ENCODE peak calls at places on chromosomes 5 and 9, in seven cellular contexts. One of them, this sample, is unnamed.

GRCh38 chr5:32014345-32014744 is 159.8 kb downstream of the GOLPH3 start:
- DNase-seq in MM.1S: no peak
- DNase-seq in fibroblast of lung: no peak
- DNase-seq in breast epithelium: no peak
- DNase-seq in GM12865: no peak
- DNase-seq in PC-9: no peak
- DNase-seq in GM12878: no peak
- DNase-seq in this sample: no peak

GRCh38 chr9:124360277-124360676 is 55.0 kb downstream of the PSMB7 start:
- DNase-seq in MM.1S: no peak
- DNase-seq in fibroblast of lung: no peak
- DNase-seq in breast epithelium: no peak
- DNase-seq in GM12865: no peak
- DNase-seq in PC-9: no peak
- DNase-seq in GM12878: no peak
- DNase-seq in this sample: no peak

GRCh38 chr9:17843236-17843635 is 264.4 kb downstream of the SH3GL2 start:
- DNase-seq in MM.1S: no peak
- DNase-seq in fibroblast of lung: no peak
- DNase-seq in breast epithelium: no peak
- DNase-seq in GM12865: no peak
- DNase-seq in PC-9: no peak
- DNase-seq in GM12878: no peak
- DNase-seq in this sample: no peak

GRCh38 chr5:115952579-115952978 is 9.7 kb upstream of the LVRN start:
- DNase-seq in MM.1S: no peak
- DNase-seq in fibroblast of lung: no peak
- DNase-seq in breast epithelium: no peak
- DNase-seq in GM12865: no peak
- DNase-seq in PC-9: no peak
- DNase-seq in GM12878: no peak
- DNase-seq in this sample: no peak

GRCh38 chr5:169094586-169095409 is 206.1 kb downstream of the SLIT3 start:
- DNase-seq in MM.1S: no peak
- DNase-seq in fibroblast of lung: peak
- DNase-seq in breast epithelium: no peak
- DNase-seq in GM12865: no peak
- DNase-seq in PC-9: no peak
- DNase-seq in GM12878: no peak
- DNase-seq in this sample: no peak

GRCh38 chr5:154077692-154078091 is 38.9 kb downstream of the MFAP3 start:
- DNase-seq in MM.1S: no peak
- DNase-seq in fibroblast of lung: peak
- DNase-seq in breast epithelium: no peak
- DNase-seq in GM12865: no peak
- DNase-seq in PC-9: no peak
- DNase-seq in GM12878: no peak
- DNase-seq in this sample: no peak

GRCh38 chr5:34682926-34683623 is 26.9 kb downstream of the RAI14 start:
- DNase-seq in MM.1S: no peak
- DNase-seq in fibroblast of lung: peak
- DNase-seq in breast epithelium: no peak
- DNase-seq in GM12865: no peak
- DNase-seq in PC-9: peak
- DNase-seq in GM12878: no peak
- DNase-seq in this sample: peak

GRCh38 chr5:144386315-144386714 is 215.6 kb downstream of the KCTD16 start:
- DNase-seq in MM.1S: no peak
- DNase-seq in fibroblast of lung: no peak
- DNase-seq in breast epithelium: no peak
- DNase-seq in GM12865: no peak
- DNase-seq in PC-9: no peak
- DNase-seq in GM12878: no peak
- DNase-seq in this sample: no peak

GRCh38 chr5:1378096-1378495 is 33.2 kb upstream of the CLPTM1L start:
- DNase-seq in MM.1S: no peak
- DNase-seq in fibroblast of lung: no peak
- DNase-seq in breast epithelium: no peak
- DNase-seq in GM12865: no peak
- DNase-seq in PC-9: no peak
- DNase-seq in GM12878: no peak
- DNase-seq in this sample: no peak

GRCh38 chr9:137341227-137341626 is 39.2 kb upstream of the NRARP start:
- DNase-seq in MM.1S: no peak
- DNase-seq in fibroblast of lung: no peak
- DNase-seq in breast epithelium: no peak
- DNase-seq in GM12865: no peak
- DNase-seq in PC-9: no peak
- DNase-seq in GM12878: no peak
- DNase-seq in this sample: no peak

GRCh38 chr9:12859704-12860251 is 85.0 kb downstream of the LURAP1L start:
- DNase-seq in MM.1S: no peak
- DNase-seq in fibroblast of lung: peak
- DNase-seq in breast epithelium: no peak
- DNase-seq in GM12865: no peak
- DNase-seq in PC-9: peak
- DNase-seq in GM12878: no peak
- DNase-seq in this sample: peak

GRCh38 chr5:61301820-61302563 is 30.1 kb upstream of the ZSWIM6 start:
- DNase-seq in MM.1S: no peak
- DNase-seq in fibroblast of lung: peak
- DNase-seq in breast epithelium: peak
- DNase-seq in GM12865: no peak
- DNase-seq in PC-9: peak
- DNase-seq in GM12878: no peak
- DNase-seq in this sample: peak

GRCh38 chr5:43191740-43192557 is at the start of gene NIM1K:
- DNase-seq in MM.1S: peak
- DNase-seq in fibroblast of lung: peak
- DNase-seq in breast epithelium: peak
- DNase-seq in GM12865: peak
- DNase-seq in PC-9: peak
- DNase-seq in GM12878: no peak
- DNase-seq in this sample: no peak

GRCh38 chr9:33042528-33042927 is 17.5 kb downstream of the DNAJA1 start:
- DNase-seq in MM.1S: no peak
- DNase-seq in fibroblast of lung: no peak
- DNase-seq in breast epithelium: no peak
- DNase-seq in GM12865: no peak
- DNase-seq in PC-9: no peak
- DNase-seq in GM12878: no peak
- DNase-seq in this sample: no peak

GRCh38 chr5:129461816-129462396 is 1.8 kb downstream of the ADAMTS19 start:
- DNase-seq in MM.1S: peak
- DNase-seq in fibroblast of lung: no peak
- DNase-seq in breast epithelium: no peak
- DNase-seq in GM12865: no peak
- DNase-seq in PC-9: no peak
- DNase-seq in GM12878: no peak
- DNase-seq in this sample: no peak

GRCh38 chr5:167296680-167297079 is 994.8 kb upstream of the WWC1 start:
- DNase-seq in MM.1S: peak
- DNase-seq in fibroblast of lung: peak
- DNase-seq in breast epithelium: no peak
- DNase-seq in GM12865: no peak
- DNase-seq in PC-9: peak
- DNase-seq in GM12878: no peak
- DNase-seq in this sample: no peak

GRCh38 chr5:126335871-126336270 is 87.3 kb upstream of the GRAMD2B start:
- DNase-seq in MM.1S: no peak
- DNase-seq in fibroblast of lung: peak
- DNase-seq in breast epithelium: no peak
- DNase-seq in GM12865: no peak
- DNase-seq in PC-9: no peak
- DNase-seq in GM12878: no peak
- DNase-seq in this sample: no peak

GRCh38 chr5:42005561-42006153 is 80.6 kb downstream of the FBXO4 start:
- DNase-seq in MM.1S: peak
- DNase-seq in fibroblast of lung: peak
- DNase-seq in breast epithelium: no peak
- DNase-seq in GM12865: peak
- DNase-seq in PC-9: no peak
- DNase-seq in GM12878: no peak
- DNase-seq in this sample: no peak

GRCh38 chr5:74649421-74649973 is 9.0 kb upstream of the ENC1 start:
- DNase-seq in MM.1S: no peak
- DNase-seq in fibroblast of lung: peak
- DNase-seq in breast epithelium: no peak
- DNase-seq in GM12865: no peak
- DNase-seq in PC-9: no peak
- DNase-seq in GM12878: no peak
- DNase-seq in this sample: no peak

GRCh38 chr9:111873901-111874300 is 22.7 kb upstream of the UGCG start:
- DNase-seq in MM.1S: no peak
- DNase-seq in fibroblast of lung: no peak
- DNase-seq in breast epithelium: no peak
- DNase-seq in GM12865: no peak
- DNase-seq in PC-9: no peak
- DNase-seq in GM12878: no peak
- DNase-seq in this sample: no peak

GRCh38 chr5:125120012-125120411 is 373.6 kb upstream of the ZNF608 start:
- DNase-seq in MM.1S: no peak
- DNase-seq in fibroblast of lung: no peak
- DNase-seq in breast epithelium: no peak
- DNase-seq in GM12865: no peak
- DNase-seq in PC-9: no peak
- DNase-seq in GM12878: no peak
- DNase-seq in this sample: no peak

GRCh38 chr5:173290477-173291131 is 37.6 kb downstream of the STC2 start:
- DNase-seq in MM.1S: no peak
- DNase-seq in fibroblast of lung: no peak
- DNase-seq in breast epithelium: no peak
- DNase-seq in GM12865: no peak
- DNase-seq in PC-9: no peak
- DNase-seq in GM12878: no peak
- DNase-seq in this sample: no peak

GRCh38 chr5:106727071-106727470 is 943.7 kb downstream of the EFNA5 start:
- DNase-seq in MM.1S: no peak
- DNase-seq in fibroblast of lung: no peak
- DNase-seq in breast epithelium: no peak
- DNase-seq in GM12865: no peak
- DNase-seq in PC-9: no peak
- DNase-seq in GM12878: no peak
- DNase-seq in this sample: no peak

GRCh38 chr5:151661096-151661495 is 25.6 kb downstream of the SPARC start:
- DNase-seq in MM.1S: no peak
- DNase-seq in fibroblast of lung: no peak
- DNase-seq in breast epithelium: no peak
- DNase-seq in GM12865: no peak
- DNase-seq in PC-9: no peak
- DNase-seq in GM12878: no peak
- DNase-seq in this sample: no peak

GRCh38 chr9:138045541-138046490 is 168.2 kb downstream of the CACNA1B start:
- DNase-seq in MM.1S: no peak
- DNase-seq in fibroblast of lung: no peak
- DNase-seq in breast epithelium: peak
- DNase-seq in GM12865: no peak
- DNase-seq in PC-9: no peak
- DNase-seq in GM12878: no peak
- DNase-seq in this sample: no peak

GRCh38 chr5:170333161-170333909 is 35.8 kb upstream of the LCP2 start:
- DNase-seq in MM.1S: peak
- DNase-seq in fibroblast of lung: no peak
- DNase-seq in breast epithelium: peak
- DNase-seq in GM12865: peak
- DNase-seq in PC-9: no peak
- DNase-seq in GM12878: peak
- DNase-seq in this sample: no peak

GRCh38 chr9:128916204-128916603 is 4.6 kb upstream of the PHYHD1 start:
- DNase-seq in MM.1S: no peak
- DNase-seq in fibroblast of lung: no peak
- DNase-seq in breast epithelium: peak
- DNase-seq in GM12865: no peak
- DNase-seq in PC-9: no peak
- DNase-seq in GM12878: no peak
- DNase-seq in this sample: no peak

GRCh38 chr9:128912270-128912853 is 8.4 kb upstream of the PHYHD1 start:
- DNase-seq in MM.1S: no peak
- DNase-seq in fibroblast of lung: peak
- DNase-seq in breast epithelium: peak
- DNase-seq in GM12865: no peak
- DNase-seq in PC-9: peak
- DNase-seq in GM12878: no peak
- DNase-seq in this sample: peak

GRCh38 chr9:128916745-128917144 is 4.0 kb upstream of the PHYHD1 start:
- DNase-seq in MM.1S: no peak
- DNase-seq in fibroblast of lung: no peak
- DNase-seq in breast epithelium: no peak
- DNase-seq in GM12865: no peak
- DNase-seq in PC-9: no peak
- DNase-seq in GM12878: no peak
- DNase-seq in this sample: no peak

GRCh38 chr9:128913048-128913900 is 7.5 kb upstream of the PHYHD1 start:
- DNase-seq in MM.1S: no peak
- DNase-seq in fibroblast of lung: no peak
- DNase-seq in breast epithelium: no peak
- DNase-seq in GM12865: no peak
- DNase-seq in PC-9: peak
- DNase-seq in GM12878: no peak
- DNase-seq in this sample: no peak

GRCh38 chr9:128913995-128914772 is 6.6 kb upstream of the PHYHD1 start:
- DNase-seq in MM.1S: no peak
- DNase-seq in fibroblast of lung: no peak
- DNase-seq in breast epithelium: no peak
- DNase-seq in GM12865: no peak
- DNase-seq in PC-9: no peak
- DNase-seq in GM12878: no peak
- DNase-seq in this sample: no peak
- H3K4me3 ChIP-seq in MM.1S: no peak
- H3K4me3 ChIP-seq in fibroblast of lung: no peak
- H3K4me3 ChIP-seq in breast epithelium: no peak
- H3K4me3 ChIP-seq in GM12865: no peak
- H3K4me3 ChIP-seq in PC-9: no peak
- H3K4me3 ChIP-seq in GM12878: no peak
- H3K4me3 ChIP-seq in this sample: no peak

GRCh38 chr5:66513130-66513529 is 83.1 kb upstream of the MAST4 start:
- DNase-seq in MM.1S: no peak
- DNase-seq in fibroblast of lung: no peak
- DNase-seq in breast epithelium: no peak
- DNase-seq in GM12865: no peak
- DNase-seq in PC-9: no peak
- DNase-seq in GM12878: no peak
- DNase-seq in this sample: no peak
- TF ChIP-seq CTCF in MM.1S: no peak
- TF ChIP-seq CTCF in fibroblast of lung: no peak
- TF ChIP-seq CTCF in breast epithelium: no peak
- TF ChIP-seq CTCF in GM12865: no peak
- TF ChIP-seq CTCF in PC-9: no peak
- TF ChIP-seq CTCF in GM12878: no peak
- TF ChIP-seq CTCF in this sample: no peak

GRCh38 chr5:100787648-100788047 is 115.4 kb downstream of the ST8SIA4 start:
- DNase-seq in MM.1S: no peak
- DNase-seq in fibroblast of lung: no peak
- DNase-seq in breast epithelium: no peak
- DNase-seq in GM12865: peak
- DNase-seq in PC-9: no peak
- DNase-seq in GM12878: no peak
- DNase-seq in this sample: no peak
- H3K4me3 ChIP-seq in MM.1S: no peak
- H3K4me3 ChIP-seq in fibroblast of lung: no peak
- H3K4me3 ChIP-seq in breast epithelium: no peak
- H3K4me3 ChIP-seq in GM12865: no peak
- H3K4me3 ChIP-seq in PC-9: no peak
- H3K4me3 ChIP-seq in GM12878: no peak
- H3K4me3 ChIP-seq in this sample: no peak

GRCh38 chr5:120382813-120383212 is 81.3 kb upstream of the PRR16 start:
- DNase-seq in MM.1S: no peak
- DNase-seq in fibroblast of lung: no peak
- DNase-seq in breast epithelium: no peak
- DNase-seq in GM12865: no peak
- DNase-seq in PC-9: no peak
- DNase-seq in GM12878: no peak
- DNase-seq in this sample: no peak
- TF ChIP-seq CTCF in MM.1S: no peak
- TF ChIP-seq CTCF in fibroblast of lung: no peak
- TF ChIP-seq CTCF in breast epithelium: no peak
- TF ChIP-seq CTCF in GM12865: no peak
- TF ChIP-seq CTCF in PC-9: no peak
- TF ChIP-seq CTCF in GM12878: no peak
- TF ChIP-seq CTCF in this sample: no peak

This sample was measured in astrocyte of the cerebellum.